ENCODE peak calls at places on chromosomes 6 and 20, in four cellular contexts. G, X, T and F are unnamed samples.

GRCh38 chr6:142633317-142633716 is 311.7 kb downstream of the HIVEP2 start:
- DNase-seq in G (no peak), X (no peak), T (no peak), F (no peak)

GRCh38 chr6:3031857-3032256 is 32.2 kb downstream of the NQO2 start:
- DNase-seq in G (no peak), X (no peak), T (no peak), F (no peak)

GRCh38 chr20:42705550-42705949 is 484.2 kb downstream of the PTPRT start:
- DNase-seq in G (no peak), X (no peak), T (no peak), F (no peak)

GRCh38 chr6:128870751-128871150 is 12.2 kb upstream of the LAMA2 start:
- DNase-seq in G (no peak), X (no peak), T (no peak), F (no peak)

GRCh38 chr20:9408422-9409300 is 105.7 kb upstream of the LAMP5 start:
- DNase-seq in G (no peak), X (no peak), T (no peak), F (no peak)

GRCh38 chr6:2665169-2666070 is 85.3 kb downstream of the MYLK4 start:
- DNase-seq in G (no peak), X (no peak), T (no peak), F (no peak)

GRCh38 chr6:154932562-154933027 is 62.5 kb upstream of the TIAM2 start:
- DNase-seq in G (no peak), X (no peak), T (peak; percentile 89), F (no peak)

GRCh38 chr20:25447671-25448070 is 40.2 kb downstream of the GINS1 start:
- DNase-seq in G (no peak), X (no peak), T (no peak), F (no peak)

GRCh38 chr6:4342407-4343137 is 207.2 kb upstream of the ECI2 start:
- DNase-seq in G (no peak), X (no peak), T (no peak), F (no peak)

GRCh38 chr6:39296745-39297640 is 17.2 kb downstream of the KCNK17 start:
- DNase-seq in G (no peak), X (no peak), T (no peak), F (no peak)

GRCh38 chr20:61480158-61480825 is 228.2 kb downstream of the CDH4 start:
- DNase-seq in G (no peak), X (no peak), T (no peak), F (no peak)

GRCh38 chr6:110528930-110529325 is 52.5 kb upstream of the SLC22A16 start:
- DNase-seq in G (no peak), X (no peak), T (no peak), F (no peak)

GRCh38 chr6:147738089-147738488 is 229.6 kb downstream of the SAMD5 start:
- DNase-seq in G (no peak), X (no peak), T (no peak), F (no peak)

GRCh38 chr6:82185948-82186347 is 61.6 kb downstream of the IBTK start:
- DNase-seq in G (no peak), X (no peak), T (no peak), F (no peak)

GRCh38 chr6:144006731-144007454 is 1.2 kb downstream of the PLAGL1 start:
- DNase-seq in G (no peak), X (no peak), T (no peak), F (no peak)

GRCh38 chr20:43925215-43925614 is 10.6 kb downstream of the TOX2 start:
- DNase-seq in G (peak; percentile 66), X (no peak), T (peak; percentile 78), F (no peak)

GRCh38 chr6:85382541-85382940 is 67.3 kb upstream of the NT5E start:
- DNase-seq in G (no peak), X (no peak), T (no peak), F (no peak)

GRCh38 chr20:19784511-19785172 is 26.6 kb downstream of the RIN2 start:
- DNase-seq in G (no peak), X (no peak), T (peak; percentile 70), F (peak; percentile 51)

GRCh38 chr6:7132398-7132797 is 24.6 kb downstream of the RREB1 start:
- DNase-seq in G (no peak), X (no peak), T (no peak), F (no peak)

GRCh38 chr20:9485614-9486325 is 28.6 kb upstream of the LAMP5 start:
- DNase-seq in G (no peak), X (no peak), T (no peak), F (no peak)

GRCh38 chr20:48754269-48754668 is 73.5 kb downstream of the PREX1 start:
- DNase-seq in G (no peak), X (no peak), T (no peak), F (no peak)

GRCh38 chr20:62161347-62161746 is 17.8 kb downstream of the SS18L1 start:
- DNase-seq in G (no peak), X (no peak), T (peak; percentile 42), F (no peak)